ENCODE peak calls at places on chromosomes 2 and 18, in six cellular contexts. G is fibroblast of mammary gland; A is nephron progenitor cell; V is activated CD4-positive, alpha-beta T cell treated with anti-CD3 and anti-CD28 coated beads, Interleukin-2, amount 50 U/mL, for 24 hours; H is HepG2; O is Kasumi-1. D is an unnamed sample.

GRCh38 chr2:1373794-1374193 is 39.5 kb upstream of the TPO start:
- DNase-seq in G (no peak), A (no peak), V (no peak), H (no peak), O (no peak), D (no peak)

GRCh38 chr2:143819190-143819735 is 690.0 kb downstream of the ARHGAP15 start:
- DNase-seq in G (peak; percentile 45), A (no peak), V (no peak), H (no peak), O (peak; percentile 41), D (no peak)

GRCh38 chr2:20313659-20314058 is 37.0 kb downstream of the PUM2 start:
- DNase-seq in G (peak; percentile 45), A (no peak), V (no peak), H (no peak), O (no peak), D (no peak)

GRCh38 chr18:70188113-70188512 is 17.4 kb downstream of the RTTN start:
- DNase-seq in G (peak; percentile 30), A (no peak), V (no peak), H (no peak), O (no peak), D (no peak)

GRCh38 chr2:161745866-161746614 is 121.8 kb downstream of the SLC4A10 start:
- DNase-seq in G (no peak), A (no peak), V (no peak), H (no peak), O (no peak), D (no peak)

GRCh38 chr18:40011201-40011600 is 1943.8 kb upstream of the PIK3C3 start:
- DNase-seq in G (peak; percentile 39), A (no peak), V (no peak), H (no peak), O (no peak), D (no peak)

GRCh38 chr2:109331081-109331480 is 202.1 kb downstream of the SH3RF3 start:
- DNase-seq in G (peak; percentile 81), A (no peak), V (no peak), H (no peak), O (no peak), D (no peak)

GRCh38 chr2:1766851-1767771 is 22.8 kb upstream of the PXDN start:
- DNase-seq in G (no peak), A (no peak), V (no peak), H (no peak), O (no peak), D (no peak)

GRCh38 chr2:238730001-238730669 is 117.8 kb upstream of the TWIST2 start:
- DNase-seq in G (no peak), A (no peak), V (no peak), H (no peak), O (no peak), D (no peak)